ENCODE peak calls at places on chromosomes 13 and 19, in five cellular contexts. A is thoracic aorta; D is brain microvascular endothelial cell; C is heart left ventricle; Z is CD4-positive, alpha-beta memory T cell. E is an unnamed sample.

GRCh38 chr19:49497047-49497789 is 984 bp downstream of the RPS11 start:
- DNase-seq in A (no peak), D (peak), C (peak), Z (peak), E (no peak)

GRCh38 chr13:63110431-63110830 is 1694.8 kb upstream of the PCDH20 start:
- DNase-seq in A (no peak), D (no peak), C (no peak), Z (no peak), E (no peak)

GRCh38 chr13:29884671-29885424 is 34.4 kb upstream of the UBL3 start:
- DNase-seq in A (no peak), D (no peak), C (no peak), Z (no peak), E (no peak)

GRCh38 chr13:69459346-69459745 is 648.3 kb upstream of the ATXN8OS start:
- DNase-seq in A (no peak), D (no peak), C (no peak), Z (no peak), E (no peak)

GRCh38 chr19:18946918-18947317 is 5.9 kb upstream of the HOMER3 start:
- DNase-seq in A (no peak), D (no peak), C (no peak), Z (no peak), E (no peak)

GRCh38 chr13:44969858-44970484 is 19.3 kb downstream of the NUFIP1 start:
- DNase-seq in A (no peak), D (peak), C (no peak), Z (peak), E (no peak)

GRCh38 chr13:66036024-66036614 is 1194.0 kb downstream of the PCDH9 start:
- DNase-seq in A (no peak), D (no peak), C (no peak), Z (no peak), E (no peak)

GRCh38 chr19:57558525-57558924 is 1.1 kb downstream of the ZNF550 start:
- DNase-seq in A (no peak), D (peak), C (no peak), Z (no peak), E (no peak)

GRCh38 chr19:51195316-51195586 is 29.6 kb upstream of the CD33 start:
- DNase-seq in A (no peak), D (no peak), C (no peak), Z (no peak), E (no peak)

GRCh38 chr19:1278074-1278473 is 2.7 kb downstream of the FAM174C start:
- DNase-seq in A (no peak), D (no peak), C (no peak), Z (no peak), E (no peak)

DNA sequence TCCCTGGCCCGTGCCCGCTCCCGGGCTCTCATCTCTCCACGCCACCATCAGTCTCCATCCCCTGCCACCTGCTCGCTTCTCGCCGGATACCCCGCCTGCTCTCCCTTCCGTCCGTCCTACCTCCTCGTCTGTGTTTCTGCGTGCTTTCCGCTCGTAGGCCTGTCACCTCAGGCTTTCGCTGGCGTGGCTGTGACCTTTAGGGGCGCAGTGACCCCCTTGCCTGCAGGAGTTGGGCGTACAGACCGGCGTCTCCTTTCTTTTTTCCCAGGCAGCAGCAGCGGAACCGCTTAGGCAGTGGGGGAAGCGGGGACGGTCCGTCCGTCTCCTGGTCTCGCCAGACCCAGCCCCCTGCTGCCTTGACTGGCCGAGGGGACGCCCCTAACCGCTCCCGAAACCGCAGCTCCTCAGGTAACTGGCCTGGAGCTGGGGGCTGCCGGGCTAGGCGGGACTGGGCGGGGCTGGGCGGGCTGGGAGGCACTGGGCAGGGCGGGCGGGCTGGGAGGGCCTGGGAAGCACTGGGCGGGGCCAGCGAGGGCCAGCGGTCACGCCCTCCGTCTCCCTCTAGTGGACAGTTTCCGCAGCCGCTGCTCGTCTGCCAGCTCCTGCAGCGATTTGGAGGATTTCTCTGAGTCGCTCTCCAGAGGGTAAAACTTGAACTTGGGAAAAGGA is 6.3 kb downstream of the PGLYRP1 start:
- DNase-seq in A (no peak), D (peak), C (peak), Z (peak), E (peak)
- H3K27ac ChIP-seq in A (no peak), D (no peak), C (no peak), Z (peak), E (peak)

GRCh38 chr19:47675271-47675670 is 38.0 kb upstream of the EHD2 start:
- DNase-seq in A (no peak), D (no peak), C (no peak), Z (no peak), E (no peak)

GRCh38 chr19:47675859-47676258 is 37.4 kb upstream of the EHD2 start:
- DNase-seq in A (no peak), D (no peak), C (no peak), Z (no peak), E (no peak)

GRCh38 chr19:47679251-47679900 is 33.8 kb upstream of the EHD2 start:
- DNase-seq in A (no peak), D (no peak), C (no peak), Z (no peak), E (no peak)

GRCh38 chr19:47674548-47674947 is 38.7 kb upstream of the EHD2 start:
- DNase-seq in A (no peak), D (no peak), C (no peak), Z (no peak), E (no peak)

GRCh38 chr19:47676811-47677210 is 36.4 kb upstream of the EHD2 start:
- DNase-seq in A (no peak), D (no peak), C (no peak), Z (no peak), E (no peak)
- H3K27ac ChIP-seq in A (no peak), D (no peak), C (no peak), Z (no peak), E (no peak)

GRCh38 chr19:13070425-13071140 is 32.1 kb downstream of the LYL1 start:
- DNase-seq in A (no peak), D (no peak), C (no peak), Z (no peak), E (no peak)

GRCh38 chr19:13074378-13074777 is 28.3 kb downstream of the LYL1 start:
- DNase-seq in A (no peak), D (no peak), C (no peak), Z (no peak), E (no peak)

GRCh38 chr19:13071444-13072205 is 31.0 kb downstream of the LYL1 start:
- DNase-seq in A (no peak), D (no peak), C (no peak), Z (no peak), E (no peak)

GRCh38 chr19:13073263-13073662 is 29.4 kb downstream of the LYL1 start:
- DNase-seq in A (no peak), D (no peak), C (no peak), Z (no peak), E (no peak)

DNA sequence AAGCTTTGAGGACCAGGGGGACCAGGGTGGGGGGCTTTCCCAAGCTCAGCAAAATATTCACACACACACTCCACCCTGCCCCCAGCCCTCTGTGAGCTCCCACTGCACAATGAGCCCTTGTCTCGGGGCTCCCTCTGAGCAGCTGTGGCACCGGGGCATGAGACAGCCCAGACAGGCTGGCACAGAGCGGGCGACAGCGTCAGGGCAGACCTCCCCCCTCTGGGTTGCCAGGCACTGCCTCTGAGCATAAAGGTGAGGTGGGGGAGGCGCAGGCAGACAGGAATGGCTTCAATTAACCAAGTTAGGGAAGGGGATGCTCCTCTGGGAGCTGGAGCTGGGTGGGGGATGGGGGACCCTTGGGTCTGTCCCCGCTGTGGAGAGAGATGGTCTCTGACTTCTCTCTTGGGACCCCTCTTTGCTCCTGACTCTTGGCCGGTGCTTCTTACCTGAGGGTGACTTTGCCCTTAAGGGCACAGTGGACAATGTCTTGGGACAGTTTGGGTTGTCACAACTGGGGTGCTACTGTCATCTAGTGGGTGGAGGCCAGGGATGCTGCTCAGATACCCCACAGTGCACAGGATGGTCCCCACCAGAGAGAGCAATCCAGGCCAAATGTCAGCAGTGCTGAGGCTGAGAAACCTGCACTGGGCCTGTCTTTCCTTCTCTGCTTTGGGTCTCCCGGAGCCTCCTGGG is 30.3 kb downstream of the LYL1 start:
- DNase-seq in A (no peak), D (no peak), C (no peak), Z (no peak), E (peak)
- H3K27ac ChIP-seq in A (peak), D (no peak), C (peak), Z (no peak), E (peak)

GRCh38 chr13:49651775-49652690 is 23.7 kb downstream of the ARL11 start:
- DNase-seq in A (no peak), D (no peak), C (no peak), Z (no peak), E (no peak)
- H3K27ac ChIP-seq in A (no peak), D (no peak), C (no peak), Z (no peak), E (no peak)

GRCh38 chr19:41500443-41500842 is 57.5 kb downstream of the ERICH4 start:
- DNase-seq in A (no peak), D (no peak), C (no peak), Z (no peak), E (no peak)
- H3K27ac ChIP-seq in A (no peak), D (no peak), C (peak), Z (no peak), E (no peak)

GRCh38 chr19:46133777-46134231 is 9.3 kb upstream of the IGFL3 start:
- DNase-seq in A (no peak), D (peak), C (no peak), Z (no peak), E (no peak)
- H3K27ac ChIP-seq in A (peak), D (peak), C (peak), Z (no peak), E (peak)

GRCh38 chr13:32302461-32302860 is 12.7 kb downstream of the ZAR1L start:
- DNase-seq in A (no peak), D (no peak), C (no peak), Z (no peak), E (no peak)

GRCh38 chr13:32300920-32301319 is 14.2 kb downstream of the ZAR1L start:
- DNase-seq in A (no peak), D (no peak), C (no peak), Z (no peak), E (no peak)

GRCh38 chr13:32300406-32300805 is 14.8 kb downstream of the ZAR1L start:
- DNase-seq in A (no peak), D (no peak), C (no peak), Z (no peak), E (no peak)

GRCh38 chr13:32298695-32299094 is 16.5 kb downstream of the ZAR1L start:
- DNase-seq in A (no peak), D (no peak), C (no peak), Z (no peak), E (no peak)

GRCh38 chr13:32299893-32300292 is 15.3 kb downstream of the ZAR1L start:
- DNase-seq in A (no peak), D (no peak), C (no peak), Z (no peak), E (no peak)
- H3K27ac ChIP-seq in A (no peak), D (no peak), C (no peak), Z (no peak), E (no peak)

DNA sequence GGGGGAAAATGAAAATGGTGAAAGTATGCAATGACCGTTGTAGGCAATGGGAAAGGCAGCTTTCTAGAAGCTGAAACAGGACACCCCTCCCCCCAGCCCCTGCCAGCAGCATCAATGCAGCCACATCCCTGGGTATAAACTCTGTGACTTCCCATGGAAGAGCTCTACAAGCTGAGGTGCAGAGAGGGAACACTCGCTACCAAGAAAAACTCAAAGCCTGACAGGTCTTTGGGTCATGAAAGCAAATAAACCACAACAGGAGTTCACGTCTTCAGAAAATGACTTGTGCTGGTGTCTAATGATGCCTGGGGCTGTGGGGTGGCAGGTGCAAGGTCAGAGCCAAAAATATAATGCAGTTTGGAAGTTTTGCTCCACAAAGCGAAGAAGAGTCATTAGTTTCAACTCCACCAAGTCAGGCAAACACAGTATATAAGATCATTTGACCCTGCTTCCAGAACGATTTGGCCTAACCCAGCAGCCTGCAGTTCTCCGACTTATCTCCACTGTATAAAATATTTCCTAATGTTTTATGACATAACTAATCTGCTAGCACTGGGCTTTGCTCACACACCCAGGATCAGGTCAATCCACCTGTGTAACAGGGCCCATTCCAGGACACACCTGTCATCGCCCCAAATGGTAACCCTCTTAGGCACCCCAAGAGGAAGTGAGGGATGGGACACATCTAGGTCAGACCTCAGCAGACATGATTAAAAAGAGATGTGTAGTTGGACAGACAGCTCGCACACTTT is 102.1 kb downstream of the IRS2 start:
- DNase-seq in A (no peak), D (no peak), C (no peak), Z (no peak), E (no peak)
- H3K27ac ChIP-seq in A (no peak), D (no peak), C (no peak), Z (no peak), E (no peak)

GRCh38 chr19:10812196-10812595 is 23.8 kb downstream of the TMED1 start:
- DNase-seq in A (no peak), D (no peak), C (no peak), Z (no peak), E (no peak)

GRCh38 chr19:10809693-10810285 is 26.2 kb downstream of the TMED1 start:
- DNase-seq in A (no peak), D (no peak), C (no peak), Z (no peak), E (no peak)

GRCh38 chr19:10805758-10806247 is 30.2 kb downstream of the TMED1 start:
- DNase-seq in A (no peak), D (no peak), C (no peak), Z (no peak), E (no peak)

GRCh38 chr19:10811391-10812111 is 24.5 kb downstream of the TMED1 start:
- DNase-seq in A (no peak), D (no peak), C (no peak), Z (no peak), E (no peak)

DNA sequence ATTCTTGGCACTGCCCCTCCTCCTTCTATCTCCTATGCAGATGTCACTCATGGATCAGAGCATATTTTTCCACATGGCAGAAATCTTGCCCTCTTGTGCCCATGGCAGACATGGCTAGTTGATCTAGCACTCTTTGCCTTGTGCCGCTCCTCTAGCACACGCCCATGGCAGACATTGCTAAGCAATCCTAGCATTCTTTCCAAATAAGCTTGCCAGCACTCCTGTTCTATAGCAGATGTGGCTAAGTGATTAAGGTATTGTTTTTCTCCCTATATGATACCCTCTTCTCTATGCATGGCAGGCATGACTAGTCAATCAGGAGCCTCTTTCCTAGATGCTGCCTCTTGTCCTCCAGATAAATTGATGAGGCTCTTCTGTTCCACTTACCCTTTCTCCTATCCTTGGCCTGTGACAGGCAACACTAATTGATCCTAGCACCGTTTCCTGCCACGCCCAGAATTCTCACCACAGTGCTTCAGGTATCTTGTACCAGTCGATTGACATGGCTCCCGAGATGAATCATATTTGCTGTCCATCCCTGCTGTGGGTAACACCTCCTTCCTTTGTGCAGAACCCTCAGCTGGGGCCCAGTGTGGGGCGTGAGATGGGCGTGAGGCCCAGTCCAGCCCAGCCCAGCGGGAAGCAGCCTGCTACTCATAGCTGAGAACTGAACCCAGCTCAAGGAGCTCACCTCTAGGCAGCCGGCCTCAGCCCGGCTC is 26.9 kb downstream of the TMED1 start:
- DNase-seq in A (no peak), D (peak), C (no peak), Z (peak), E (no peak)
- H3K27ac ChIP-seq in A (no peak), D (no peak), C (no peak), Z (peak), E (no peak)